ENCODE peak calls at places on chromosome 20, in eight cellular contexts. D is HepG2, S is H1, N is A549, U is HCT116, T is K562, K is endothelial cell of umbilical vein, F is GM12878. A is an unnamed sample.

GRCh38 chr20:4972506-4973251 is 28.6 kb downstream of the SLC23A2 start:
- DNase-seq in D (no peak), S (no peak), N (no peak), U (no peak), T (no peak), K (peak; percentile 69), F (no peak), A (no peak)

GRCh38 chr20:34824861-34825529 is 456 bp downstream of the NCOA6 start:
- DNase-seq in D (peak; percentile 54), S (peak; percentile 10), N (peak; percentile 40), U (peak; percentile 2), T (peak; percentile 82), K (peak; percentile 58), F (no peak), A (peak; percentile 80)

GRCh38 chr20:42082611-42083010 is 464.4 kb upstream of the CHD6 start:
- DNase-seq in D (no peak), S (no peak), N (no peak), U (no peak), T (peak; percentile 63), K (no peak), F (no peak), A (no peak)

GRCh38 chr20:10611357-10611756 is 62.4 kb downstream of the JAG1 start:
- DNase-seq in D (peak; percentile 44), S (no peak), N (no peak), U (no peak), T (peak; percentile 18), K (peak; percentile 41), F (no peak), A (peak; percentile 51)

GRCh38 chr20:9279905-9280304 is 211.0 kb downstream of the PLCB4 start:
- DNase-seq in D (no peak), S (no peak), N (no peak), U (no peak), T (no peak), K (peak; percentile 9), F (no peak), A (no peak)

GRCh38 chr20:38222231-38222922 is 38.2 kb downstream of the KIAA1755 start:
- DNase-seq in D (peak; percentile 71), S (no peak), N (peak; percentile 84), U (peak; percentile 36), T (peak; percentile 78), K (peak; percentile 65), F (no peak), A (peak; percentile 76)

GRCh38 chr20:49259799-49260198 is 18.1 kb downstream of the ZNFX1 start:
- DNase-seq in D (no peak), S (no peak), N (no peak), U (no peak), T (no peak), K (no peak), F (no peak), A (no peak)

GRCh38 chr20:15708984-15709598 is 864.2 kb downstream of the KIF16B start:
- DNase-seq in D (peak; percentile 52), S (peak; percentile 34), N (peak; percentile 54), U (no peak), T (peak; percentile 39), K (no peak), F (no peak), A (peak; percentile 43)

GRCh38 chr20:20411841-20412240 is 43.9 kb downstream of the INSM1 start:
- DNase-seq in D (no peak), S (no peak), N (no peak), U (no peak), T (no peak), K (no peak), F (no peak), A (no peak)

GRCh38 chr20:22771706-22772105 is 187.3 kb upstream of the FOXA2 start:
- DNase-seq in D (no peak), S (no peak), N (no peak), U (no peak), T (no peak), K (no peak), F (no peak), A (no peak)

GRCh38 chr20:54643761-54644160 is 168.4 kb downstream of the DOK5 start:
- DNase-seq in D (no peak), S (no peak), N (no peak), U (no peak), T (no peak), K (no peak), F (no peak), A (no peak)

GRCh38 chr20:42483694-42484303 is 705.9 kb downstream of the PTPRT start:
- DNase-seq in D (peak; percentile 32), S (peak; percentile 59), N (no peak), U (no peak), T (peak; percentile 67), K (no peak), F (no peak), A (peak; percentile 53)

GRCh38 chr20:40540163-40540562 is 148.9 kb downstream of the MAFB start:
- DNase-seq in D (no peak), S (no peak), N (no peak), U (no peak), T (no peak), K (no peak), F (no peak), A (no peak)

GRCh38 chr20:57584768-57585461 is 24.0 kb downstream of the PCK1 start:
- DNase-seq in D (no peak), S (no peak), N (no peak), U (no peak), T (no peak), K (no peak), F (no peak), A (no peak)

GRCh38 chr20:45913105-45913504 is 1.1 kb upstream of the PLTP start:
- DNase-seq in D (no peak), S (no peak), N (no peak), U (no peak), T (no peak), K (peak; percentile 52), F (no peak), A (no peak)

GRCh38 chr20:22807646-22808045 is 223.3 kb upstream of the FOXA2 start:
- DNase-seq in D (no peak), S (no peak), N (no peak), U (peak; percentile 40), T (no peak), K (no peak), F (no peak), A (peak; percentile 8)

GRCh38 chr20:39862613-39863012 is 826.4 kb downstream of the MAFB start:
- DNase-seq in D (no peak), S (no peak), N (no peak), U (no peak), T (no peak), K (no peak), F (no peak), A (no peak)

GRCh38 chr20:25549866-25550477 is 35.4 kb downstream of the NINL start:
- DNase-seq in D (peak; percentile 74), S (no peak), N (no peak), U (no peak), T (no peak), K (no peak), F (no peak), A (no peak)

GRCh38 chr20:43727980-43728590 is 1.3 kb upstream of the GTSF1L start:
- DNase-seq in D (peak; percentile 52), S (no peak), N (no peak), U (no peak), T (no peak), K (no peak), F (peak; percentile 58), A (no peak)

GRCh38 chr20:58094698-58095097 is 133.8 kb downstream of the ANKRD60 start:
- DNase-seq in D (no peak), S (no peak), N (no peak), U (no peak), T (no peak), K (no peak), F (no peak), A (no peak)

DNA sequence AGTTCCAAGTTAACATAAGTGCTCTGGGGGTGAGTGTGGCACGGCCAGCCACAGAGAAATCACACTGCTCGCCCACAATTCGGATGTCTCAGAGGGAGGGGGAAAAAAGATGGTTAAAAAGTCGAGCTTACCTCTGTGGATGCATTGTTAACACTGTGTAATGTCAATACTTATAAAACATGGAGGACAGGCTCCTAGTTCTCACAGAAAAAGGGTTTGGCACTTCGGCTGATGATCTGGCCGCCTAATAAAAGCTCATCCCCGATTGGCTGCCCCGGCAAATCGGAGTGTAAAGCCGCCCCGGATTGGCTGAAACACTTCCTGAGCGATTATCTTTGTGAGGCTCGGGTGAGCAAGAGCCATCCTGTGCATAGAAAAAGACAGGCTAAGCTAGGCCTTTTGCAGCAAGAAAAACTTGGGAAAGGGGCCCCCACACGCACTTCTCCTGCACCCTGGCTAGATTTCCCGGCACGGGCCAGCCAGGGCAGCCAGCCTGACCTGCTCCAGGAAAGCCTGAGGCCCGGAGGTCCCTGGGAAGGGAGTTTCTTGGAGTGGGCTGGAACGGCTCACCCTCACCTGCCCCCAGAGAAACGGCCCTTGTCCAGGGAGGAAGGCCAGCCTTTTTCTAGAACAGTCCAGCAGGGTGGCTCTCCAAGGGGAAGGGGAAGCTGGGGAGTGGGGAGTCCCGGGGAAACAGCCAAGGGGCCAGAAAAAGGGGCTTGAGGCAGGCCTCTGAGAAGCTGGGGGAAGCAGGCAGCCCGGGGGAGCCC is at the start of gene ZMYND8:
- DNase-seq in D (peak; percentile 99), S (peak; percentile 70), N (peak; percentile 90), U (peak; percentile 77), T (peak; percentile 96), K (peak; percentile 98), F (peak; percentile 95), A (peak; percentile 96)
- TF ChIP-seq POLR2A in D (peak; percentile 84), S (no peak), N (no peak), U (peak; percentile 74), T (peak; percentile 81), K (peak; percentile 9), F (no peak), A (peak; percentile 64)

GRCh38 chr20:63268256-63268655 is 4.4 kb upstream of the ARFGAP1 start:
- DNase-seq in D (no peak), S (no peak), N (no peak), U (no peak), T (no peak), K (no peak), F (no peak), A (no peak)
- TF ChIP-seq MAX in D (no peak), S (no peak), N (no peak), U (no peak), T (no peak), K (no peak), F (no peak), A (no peak)

DNA sequence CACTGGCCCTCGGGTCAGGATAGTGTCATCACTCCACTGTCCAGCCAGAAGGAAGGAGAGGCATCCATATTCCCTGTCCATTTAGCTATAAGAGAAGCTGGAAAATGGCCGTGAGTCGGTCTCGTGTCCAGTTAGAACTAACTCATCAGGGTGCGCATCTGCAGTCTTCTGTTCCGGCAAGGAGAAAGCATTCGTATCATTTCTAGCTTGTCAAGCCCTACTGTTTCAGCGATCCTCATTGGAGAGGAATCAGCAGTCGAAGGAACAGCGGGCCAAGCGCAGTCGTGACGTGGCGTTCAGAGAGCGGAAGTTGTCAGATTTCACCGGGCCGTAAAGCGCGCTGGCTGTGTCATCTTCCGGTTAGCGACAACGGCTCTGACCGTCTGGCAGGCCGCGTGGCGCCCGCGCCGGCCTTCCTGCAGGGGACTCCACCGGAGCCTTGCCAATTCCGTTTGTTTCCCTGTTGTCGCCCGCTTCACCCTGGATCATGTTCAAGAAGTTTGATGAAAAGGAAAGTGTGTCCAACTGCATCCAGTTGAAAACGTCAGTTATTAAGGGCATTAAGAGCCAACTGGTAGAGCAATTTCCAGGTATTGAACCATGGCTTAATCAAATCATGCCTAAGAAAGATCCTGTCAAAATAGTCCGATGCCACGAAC is 32.9 kb downstream of the HM13 start:
- DNase-seq in D (peak; percentile 88), S (no peak), N (no peak), U (peak; percentile 83), T (peak; percentile 87), K (peak; percentile 95), F (peak; percentile 57), A (peak; percentile 93)
- H3K4me3 ChIP-seq in D (peak overlapping the region; percentile 66), S (peak overlapping the region; percentile 47), N (no peak overlapping the region), U (peak overlapping the region; percentile 78), T (peak overlapping the region; percentile 44), K (peak overlapping the region; percentile 45), F (peak overlapping the region; percentile 73), A (peak overlapping the region; percentile 98)

GRCh38 chr20:1503564-1504227 is 12.5 kb upstream of the SIRPB2 start:
- DNase-seq in D (peak; percentile 94), S (peak; percentile 77), N (peak; percentile 95), U (peak; percentile 91), T (peak; percentile 82), K (peak; percentile 96), F (peak; percentile 76), A (peak; percentile 94)
- TF ChIP-seq POLR2A in D (no peak), S (no peak), N (no peak), U (no peak), T (no peak), K (no peak), F (no peak), A (no peak)